ENCODE peak calls at places on chromosomes 13 and 19, in four cellular contexts. M, E, S and Z are unnamed samples.

GRCh38 chr13:27200413-27201066 is 28.9 kb upstream of the USP12 start:
- DNase-seq in S (no peak), M (no peak), E (no peak), Z (no peak)

GRCh38 chr13:96426160-96426559 is 336.3 kb downstream of the HS6ST3 start:
- DNase-seq in E (no peak), M (no peak), S (no peak), Z (no peak)

GRCh38 chr19:13037161-13037560 is 41.9 kb downstream of the NFIX start:
- DNase-seq in E (no peak), M (no peak), S (no peak), Z (no peak)

GRCh38 chr13:110723598-110723997 is 10.1 kb downstream of the ING1 start:
- DNase-seq in S (no peak), E (no peak), M (no peak), Z (no peak)

GRCh38 chr13:45409993-45410392 is 8.2 kb downstream of the SLC25A30 start:
- DNase-seq in M (no peak), E (no peak), S (no peak), Z (no peak)

GRCh38 chr19:39377373-39378362 is 13.2 kb downstream of the PAF1 start:
- DNase-seq in M (no peak), E (no peak), S (no peak), Z (no peak)

GRCh38 chr13:73732350-73732749 is 401.9 kb downstream of the KLF12 start:
- DNase-seq in E (no peak), S (no peak), M (no peak), Z (no peak)

GRCh38 chr19:35925501-35925900 is 10.7 kb upstream of the LRFN3 start:
- DNase-seq in S (no peak), M (no peak), E (no peak), Z (no peak)

GRCh38 chr13:113034451-113035208 is 65.6 kb downstream of the MCF2L start:
- DNase-seq in M (peak; percentile 24), S (peak; percentile 15), E (peak; percentile 35), Z (no peak)

GRCh38 chr13:113220877-113221276 is 11.5 kb downstream of the CUL4A start:
- DNase-seq in M (no peak), S (no peak), E (no peak), Z (no peak)

GRCh38 chr19:12954150-12954962 is 2.7 kb downstream of the GADD45GIP1 start:
- DNase-seq in S (no peak), M (no peak), E (no peak), Z (no peak)

GRCh38 chr13:30870049-30870884 is 35.8 kb upstream of the MEDAG start:
- DNase-seq in M (peak; percentile 55), S (peak; percentile 99), E (no peak), Z (peak; percentile 99)

GRCh38 chr13:94061316-94061715 is 418.2 kb downstream of the DCT start:
- DNase-seq in M (no peak), E (no peak), S (peak; percentile 13), Z (no peak)

GRCh38 chr19:11142528-11143171 is 12.9 kb downstream of the SPC24 start:
- DNase-seq in S (peak; percentile 92), E (no peak), M (peak; percentile 75), Z (peak; percentile 87)

GRCh38 chr13:74870865-74871264 is 611.1 kb downstream of the TBC1D4 start:
- DNase-seq in M (no peak), S (no peak), E (no peak), Z (no peak)

GRCh38 chr19:49855277-49855675 is 4.3 kb downstream of the PTOV1 start:
- DNase-seq in E (no peak), M (no peak), S (no peak), Z (no peak)

GRCh38 chr19:41845001-41845050 is at the start of gene DMRTC2:
- DNase-seq in S (no peak), E (no peak), M (no peak), Z (no peak)

GRCh38 chr19:17775245-17775927 is 19.6 kb upstream of the B3GNT3 start:
- DNase-seq in M (peak; percentile 49), S (no peak), E (no peak), Z (no peak)

GRCh38 chr13:24693862-24694471 is 13.8 kb downstream of the ATP12A start:
- DNase-seq in S (no peak), M (peak; percentile 36), E (peak; percentile 71), Z (no peak)

GRCh38 chr13:25268561-25268960 is 18.7 kb downstream of the MTMR6 start:
- DNase-seq in M (no peak), S (no peak), E (no peak), Z (no peak)

DNA sequence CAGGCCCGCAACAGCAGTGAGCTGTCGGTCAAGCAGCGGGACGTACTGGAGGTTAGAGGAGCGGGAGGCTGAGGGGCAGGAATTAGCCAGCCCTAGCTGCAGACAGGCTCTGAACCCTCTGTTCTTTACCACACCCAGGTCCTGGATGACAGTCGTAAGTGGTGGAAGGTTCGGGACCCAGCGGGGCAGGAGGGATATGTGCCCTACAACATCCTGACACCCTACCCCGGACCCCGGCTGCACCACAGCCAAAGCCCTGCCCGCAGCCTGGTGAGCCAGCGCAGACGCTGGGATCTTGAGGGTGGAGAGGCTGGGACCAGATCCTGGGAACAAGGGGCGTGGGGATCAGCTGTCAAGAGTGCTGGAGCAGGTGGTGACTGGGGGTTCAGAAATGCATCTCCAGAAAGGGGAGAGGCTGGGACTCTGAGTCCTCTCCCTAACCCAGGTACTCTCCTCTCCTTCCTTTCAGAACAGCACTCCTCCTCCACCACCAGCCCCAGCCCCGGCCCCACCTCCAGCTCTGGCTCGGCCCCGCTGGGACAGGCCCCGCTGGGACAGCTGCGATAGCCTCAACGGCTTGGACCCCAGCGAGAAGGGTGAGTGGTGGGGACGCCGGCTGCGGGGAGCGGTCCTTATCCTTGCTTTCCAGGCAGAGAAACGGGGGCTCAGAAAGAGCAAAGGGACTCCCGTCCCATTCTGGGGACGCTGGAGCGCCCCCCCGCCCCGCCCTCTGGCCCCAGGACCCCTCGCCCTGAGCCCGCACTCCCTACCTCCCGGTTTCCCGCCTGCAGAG is 10.4 kb downstream of the EPS8L1 start:
- DNase-seq in E (no peak), M (no peak), S (no peak), Z (no peak)
- H3K4me3 ChIP-seq in E (peak overlapping the region; percentile 30), M (peak overlapping the region; percentile 36), S (peak overlapping the region; percentile 68), Z (peak overlapping the region; percentile 58)

GRCh38 chr13:99215466-99215865 is 14.8 kb downstream of the UBAC2 start:
- DNase-seq in S (no peak), M (no peak), E (no peak), Z (no peak)
- H3K4me3 ChIP-seq in S (no peak overlapping the region), M (no peak overlapping the region), E (no peak overlapping the region), Z (no peak overlapping the region)

GRCh38 chr19:58514564-58515020 is 2.8 kb upstream of the SLC27A5 start:
- DNase-seq in E (no peak), M (no peak), S (no peak), Z (no peak)
- H3K4me3 ChIP-seq in E (peak overlapping the region; percentile 25), M (peak overlapping the region; percentile 35), S (peak overlapping the region; percentile 38), Z (peak overlapping the region; percentile 55)

DNA sequence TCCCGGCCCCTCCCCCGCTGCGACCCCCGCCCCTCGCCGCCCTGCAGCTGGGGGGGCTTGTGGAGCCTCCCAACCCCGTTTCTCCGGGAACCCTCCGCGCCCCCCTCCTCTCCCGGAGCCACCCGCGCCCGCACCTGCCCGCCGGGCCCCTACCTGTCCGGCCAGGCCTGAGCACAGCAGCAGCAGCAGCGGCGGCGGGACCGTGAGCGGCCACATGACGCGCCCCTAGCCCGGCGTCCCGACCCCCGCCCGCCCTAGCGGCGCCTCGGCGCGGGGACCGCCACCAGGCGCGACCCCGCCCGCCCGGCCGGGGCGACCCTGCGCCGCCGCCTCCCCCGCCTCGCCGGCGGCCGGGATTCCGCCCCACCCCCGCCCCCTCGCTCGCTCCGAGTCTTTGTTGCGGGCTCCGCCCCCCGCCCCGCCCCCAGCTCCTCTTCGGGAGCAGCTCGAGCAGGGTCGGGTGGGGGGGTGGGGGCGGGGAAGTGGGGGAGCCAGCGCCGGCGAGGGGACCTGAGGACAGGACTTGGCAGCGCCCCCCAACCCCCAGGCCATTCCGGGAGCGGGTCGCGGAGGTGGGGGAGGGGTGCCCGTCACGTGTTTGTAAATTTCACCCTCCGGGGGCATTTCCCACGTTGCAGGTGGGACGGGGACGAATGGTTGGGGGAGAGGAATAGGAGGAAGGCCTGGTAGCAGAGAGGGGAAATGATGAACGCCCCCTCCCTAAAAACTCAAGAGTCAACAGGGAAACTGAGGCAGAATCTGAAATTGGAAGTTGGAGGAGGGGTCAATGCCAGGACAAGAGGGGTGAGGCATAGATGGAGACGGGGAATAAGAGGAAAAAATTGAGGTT is at the start of gene OLFM2:
- DNase-seq in S (no peak), E (no peak), M (no peak), Z (no peak)
- H3K4me3 ChIP-seq in S (peak within 1 kb of the TSS; percentile 48), E (peak within 1 kb of the TSS; percentile 90), M (peak within 1 kb of the TSS; percentile 25), Z (peak within 1 kb of the TSS; percentile 57)

GRCh38 chr19:8054169-8054568 is 1.6 kb downstream of the CCL25 start:
- DNase-seq in E (no peak), M (no peak), S (no peak), Z (no peak)

GRCh38 chr19:8046569-8047165 is 5.9 kb upstream of the CCL25 start:
- DNase-seq in M (no peak), E (no peak), S (no peak), Z (no peak)

GRCh38 chr19:8045872-8046568 is 6.5 kb upstream of the CCL25 start:
- DNase-seq in E (no peak), M (no peak), S (no peak), Z (no peak)

GRCh38 chr19:8052464-8052859 is at the start of gene CCL25:
- DNase-seq in E (no peak), S (no peak), M (no peak), Z (no peak)

DNA sequence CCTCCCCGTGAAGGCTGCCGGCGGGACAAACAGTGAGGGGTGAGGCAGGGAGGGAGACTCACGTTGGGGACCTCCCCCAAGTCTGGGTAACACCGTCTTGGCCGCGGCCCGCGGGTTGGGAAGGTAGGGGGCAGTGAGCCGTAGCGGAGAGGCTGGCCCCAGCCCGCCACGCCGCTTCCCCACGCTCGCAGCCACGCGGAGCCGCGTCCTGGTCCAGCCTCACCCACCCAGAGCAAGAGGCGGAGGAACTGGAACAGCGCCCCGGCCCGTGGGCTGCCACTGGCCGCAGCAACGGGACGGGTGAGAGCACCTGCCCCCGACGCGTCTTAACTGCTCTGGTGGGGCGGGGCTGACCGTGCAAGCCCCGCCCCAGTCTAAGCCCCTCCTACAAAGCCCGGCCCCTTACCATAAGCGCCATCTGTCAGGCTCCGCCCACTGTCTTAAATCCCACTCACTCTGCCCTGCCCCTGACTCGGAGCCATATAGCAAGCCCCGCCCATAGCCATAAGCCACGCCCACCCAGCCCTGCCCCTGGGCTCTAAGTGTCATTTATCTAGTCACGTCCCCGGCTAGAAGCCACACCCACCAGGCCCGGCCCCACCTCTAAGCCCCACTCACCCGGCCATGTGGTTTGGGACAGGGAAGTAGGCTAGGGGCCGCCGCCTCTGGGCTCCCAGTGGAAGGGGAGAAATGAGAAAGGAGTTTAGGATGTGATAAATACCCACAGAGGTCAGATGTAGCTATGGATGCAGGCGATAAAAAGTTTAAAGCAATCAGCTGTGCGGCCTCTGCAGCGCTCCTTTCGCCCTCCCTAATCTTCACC is 2.1 kb upstream of the CCL25 start:
- DNase-seq in M (peak; percentile 82), S (peak; percentile 20), E (peak; percentile 99), Z (peak; percentile 25)
- H3K4me3 ChIP-seq in M (peak overlapping the region; percentile 17), S (peak overlapping the region; percentile 7), E (peak overlapping the region; percentile 55), Z (peak overlapping the region; percentile 19)